ENCODE peak calls at places on chromosomes 16 and 17, in nine cellular contexts. D is A673, W is fibroblast of mammary gland, Y is tibial artery, C is GM12864, T is stomach, X is fibroblast of lung, L is retinal pigment epithelial cell, V is heart right ventricle. A is an unnamed sample.

GRCh38 chr17:68089881-68090280 is 54.3 kb downstream of the KPNA2 start:
- DNase-seq in D (peak; percentile 76), W (peak; percentile 13), Y (peak; percentile 41), C (peak; percentile 27), T (peak; percentile 64), X (peak; percentile 31), L (no peak), V (peak; percentile 72), A (no peak)

GRCh38 chr17:74185786-74186185 is 17.7 kb upstream of the RPL38 start:
- DNase-seq in D (no peak), W (no peak), Y (no peak), C (no peak), T (no peak), X (no peak), L (no peak), V (no peak), A (no peak)

GRCh38 chr16:80346160-80346632 is 194.6 kb upstream of the DYNLRB2 start:
- DNase-seq in D (no peak), W (peak; percentile 14), Y (no peak), C (no peak), T (no peak), X (peak; percentile 14), L (no peak), V (no peak), A (no peak)

GRCh38 chr16:69595127-69596036 is 29.6 kb downstream of the NFAT5 start:
- DNase-seq in D (no peak), W (peak; percentile 72), Y (no peak), C (no peak), T (no peak), X (peak; percentile 56), L (no peak), V (no peak), A (no peak)

GRCh38 chr17:74163271-74163821 is 40.1 kb upstream of the RPL38 start:
- DNase-seq in D (peak; percentile 26), W (no peak), Y (no peak), C (no peak), T (no peak), X (no peak), L (no peak), V (no peak), A (no peak)

GRCh38 chr17:77528516-77529327 is 388.0 kb downstream of the SEC14L1 start:
- DNase-seq in D (peak; percentile 83), W (no peak), Y (no peak), C (no peak), T (no peak), X (no peak), L (no peak), V (no peak), A (no peak)

GRCh38 chr16:3152022-3152272 is 17.1 kb downstream of the ZNF213 start:
- DNase-seq in D (peak; percentile 76), W (no peak), Y (no peak), C (no peak), T (no peak), X (no peak), L (no peak), V (no peak), A (no peak)

GRCh38 chr16:12398029-12398735 is 405.5 kb downstream of the CPPED1 start:
- DNase-seq in D (peak; percentile 89), W (no peak), Y (no peak), C (no peak), T (no peak), X (peak; percentile 48), L (no peak), V (no peak), A (no peak)

GRCh38 chr17:80539022-80539421 is 5.6 kb upstream of the RPTOR start:
- DNase-seq in D (peak; percentile 20), W (no peak), Y (no peak), C (no peak), T (no peak), X (no peak), L (no peak), V (no peak), A (no peak)

GRCh38 chr17:50212121-50212843 is 10.9 kb upstream of the COL1A1 start:
- DNase-seq in D (no peak), W (peak; percentile 95), Y (peak; percentile 34), C (no peak), T (no peak), X (peak; percentile 84), L (peak; percentile 64), V (no peak), A (no peak)

GRCh38 chr17:16150251-16150859 is 65.0 kb downstream of the NCOR1 start:
- DNase-seq in D (no peak), W (peak; percentile 49), Y (no peak), C (no peak), T (no peak), X (peak; percentile 79), L (peak; percentile 6), V (no peak), A (no peak)

GRCh38 chr16:67393111-67393789 is at the start of gene TPPP3:
- DNase-seq in D (peak; percentile 82), W (peak; percentile 76), Y (peak; percentile 89), C (no peak), T (peak; percentile 83), X (peak; percentile 71), L (peak; percentile 43), V (peak; percentile 95), A (no peak)

GRCh38 chr17:77959216-77959925 is 868 bp downstream of the TNRC6C start:
- DNase-seq in D (peak; percentile 24), W (no peak), Y (no peak), C (no peak), T (peak; percentile 35), X (peak; percentile 14), L (no peak), V (no peak), A (no peak)

GRCh38 chr16:53142823-53143568 is 88.2 kb downstream of the CHD9 start:
- DNase-seq in D (no peak), W (peak; percentile 34), Y (no peak), C (no peak), T (no peak), X (peak; percentile 23), L (no peak), V (no peak), A (no peak)

GRCh38 chr16:48318630-48319029 is 66.6 kb downstream of the SIAH1 start:
- DNase-seq in D (peak; percentile 5), W (peak; percentile 44), Y (no peak), C (peak; percentile 8), T (no peak), X (peak; percentile 81), L (no peak), V (peak; percentile 74), A (no peak)

DNA sequence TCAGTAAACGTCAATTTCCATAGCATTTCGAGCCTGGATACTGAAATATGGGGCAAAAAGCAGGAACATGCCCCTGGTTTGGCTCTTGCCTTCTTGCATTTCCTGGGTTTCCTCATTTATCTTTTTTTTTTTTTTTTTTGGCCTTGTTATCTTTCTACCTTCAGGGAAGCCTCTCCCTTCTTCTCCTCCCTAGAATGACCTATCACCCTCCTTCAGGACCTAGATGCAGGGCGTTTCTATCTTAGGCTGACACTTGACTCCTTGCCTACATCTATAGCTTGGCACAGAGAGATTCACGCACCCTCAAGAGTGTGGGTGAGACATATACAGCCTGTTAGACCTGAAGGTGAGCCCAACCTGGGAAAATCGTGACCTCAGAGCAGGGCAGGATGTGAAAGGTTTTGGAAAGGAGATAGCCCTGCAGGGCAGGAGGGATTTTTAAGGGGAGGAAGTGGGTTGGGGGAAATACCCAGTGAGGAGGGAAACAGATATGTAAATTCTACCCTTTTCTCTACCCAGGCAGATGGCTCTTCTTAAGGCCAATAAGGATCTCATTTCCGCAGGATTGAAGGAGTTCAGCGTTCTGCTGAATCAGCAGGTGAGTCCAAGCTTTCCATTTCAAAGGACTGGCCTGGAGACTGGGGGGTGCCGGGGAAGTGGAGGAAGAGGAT is at the start of gene AHSP:
- DNase-seq in D (no peak), W (no peak), Y (no peak), C (no peak), T (no peak), X (no peak), L (no peak), V (no peak), A (no peak)
- H3K4me3 ChIP-seq in D (no peak within 1 kb of the TSS), W (no peak within 1 kb of the TSS), Y (peak within 1 kb of the TSS; percentile 42), C (no peak within 1 kb of the TSS), T (peak within 1 kb of the TSS; percentile 49), X (no peak within 1 kb of the TSS), L (no peak within 1 kb of the TSS), V (no peak within 1 kb of the TSS), A (no peak within 1 kb of the TSS)

GRCh38 chr16:88798073-88798472 is 5.5 kb upstream of the CDT1 start:
- DNase-seq in D (no peak), W (no peak), Y (no peak), C (no peak), T (no peak), X (no peak), L (no peak), V (no peak), A (no peak)
- H3K4me3 ChIP-seq in D (no peak overlapping the region), W (no peak overlapping the region), Y (no peak overlapping the region), C (no peak overlapping the region), T (no peak overlapping the region), X (no peak overlapping the region), L (no peak overlapping the region), V (no peak overlapping the region), A (no peak overlapping the region)

GRCh38 chr16:89246903-89247733 is 29.6 kb downstream of the ZNF778 start:
- DNase-seq in D (peak; percentile 81), W (peak; percentile 74), Y (peak; percentile 64), C (no peak), T (peak; percentile 94), X (peak; percentile 63), L (peak; percentile 22), V (peak; percentile 81), A (no peak)
- H3K4me3 ChIP-seq in D (peak overlapping the region; percentile 55), W (peak overlapping the region; percentile 40), Y (peak overlapping the region; percentile 50), C (peak overlapping the region; percentile 28), T (peak overlapping the region; percentile 45), X (peak overlapping the region; percentile 58), L (peak overlapping the region; percentile 46), V (peak overlapping the region; percentile 40), A (peak overlapping the region; percentile 60)

GRCh38 chr17:39165844-39166349 is at the start of gene ARL5C:
- DNase-seq in D (no peak), W (no peak), Y (no peak), C (no peak), T (no peak), X (no peak), L (no peak), V (no peak), A (no peak)

GRCh38 chr17:39166437-39167335 is 725 bp upstream of the ARL5C start:
- DNase-seq in D (no peak), W (no peak), Y (no peak), C (no peak), T (no peak), X (no peak), L (no peak), V (no peak), A (no peak)

GRCh38 chr17:39169518-39169917 is 3.6 kb upstream of the ARL5C start:
- DNase-seq in D (no peak), W (no peak), Y (no peak), C (no peak), T (no peak), X (no peak), L (no peak), V (no peak), A (no peak)

GRCh38 chr17:39169101-39169500 is 3.1 kb upstream of the ARL5C start:
- DNase-seq in D (no peak), W (no peak), Y (no peak), C (no peak), T (no peak), X (no peak), L (no peak), V (no peak), A (no peak)

DNA sequence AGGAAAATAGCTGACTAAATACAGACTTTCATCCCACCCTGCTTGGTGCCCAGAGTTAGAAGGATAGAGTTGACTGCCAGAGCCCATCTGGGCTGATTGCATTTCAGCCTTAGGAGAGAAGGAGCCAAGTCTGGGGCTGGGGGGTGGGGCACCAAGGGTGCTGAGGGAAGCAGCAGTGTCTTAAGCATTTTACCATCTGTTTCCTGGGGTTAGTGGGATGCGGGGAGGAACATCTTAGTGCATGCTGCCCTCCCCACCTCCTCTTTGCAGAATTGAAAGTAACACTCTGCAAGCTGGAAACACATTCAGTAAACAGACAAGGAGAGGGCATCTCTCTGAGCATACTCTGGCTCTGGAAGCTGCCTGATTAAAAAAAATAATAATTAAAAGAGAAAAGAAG is 1.5 kb upstream of the ARL5C start:
- DNase-seq in D (no peak), W (no peak), Y (no peak), C (no peak), T (no peak), X (no peak), L (no peak), V (peak; percentile 51), A (no peak)
- H3K4me3 ChIP-seq in D (no peak overlapping the region), W (no peak overlapping the region), Y (no peak overlapping the region), C (no peak overlapping the region), T (no peak overlapping the region), X (no peak overlapping the region), L (no peak overlapping the region), V (no peak overlapping the region), A (no peak overlapping the region)

A was measured in epithelial cell of proximal tubule.